ENCODE peak calls at places on chromosomes 7 and 10, in four cellular contexts. O is colonic mucosa, M is fibroblast of villous mesenchyme, L is B cell. H is an unnamed sample.

GRCh38 chr10:43390791-43391190 is 18.2 kb downstream of the HNRNPF start:
- DNase-seq in O (no peak), L (no peak), M (peak; percentile 77), H (peak; percentile 30)

GRCh38 chr7:81036871-81037270 is 118.0 kb upstream of the SEMA3C start:
- DNase-seq in O (no peak), L (no peak), M (no peak), H (no peak)

GRCh38 chr7:149071641-149072437 is 18.7 kb downstream of the ZNF786 start:
- DNase-seq in M (peak; percentile 29), L (no peak), O (no peak), H (peak; percentile 63)

GRCh38 chr10:113329121-113329596 is 223.7 kb upstream of the HABP2 start:
- DNase-seq in L (no peak), O (no peak), M (peak; percentile 56), H (no peak)

GRCh38 chr10:110861930-110862677 is 9.6 kb upstream of the PDCD4 start:
- DNase-seq in L (no peak), O (no peak), M (peak; percentile 74), H (no peak)

GRCh38 chr7:76383089-76383944 is 24.5 kb upstream of the YWHAG start:
- DNase-seq in M (no peak), L (no peak), O (no peak), H (no peak)

GRCh38 chr10:44801383-44802327 is 109.5 kb upstream of the TMEM72 start:
- DNase-seq in O (peak; percentile 74), M (peak; percentile 91), L (no peak), H (no peak)

GRCh38 chr7:36082216-36082615 is 70.8 kb upstream of the EEPD1 start:
- DNase-seq in L (no peak), M (no peak), O (no peak), H (no peak)

GRCh38 chr7:157832866-157833607 is 496.2 kb downstream of the DNAJB6 start:
- DNase-seq in M (no peak), O (no peak), L (no peak), H (no peak)

GRCh38 chr10:33803248-33803647 is 468.8 kb upstream of the NRP1 start:
- DNase-seq in O (no peak), M (peak; percentile 4), L (no peak), H (no peak)

GRCh38 chr7:17661982-17662585 is 278.2 kb downstream of the SNX13 start:
- DNase-seq in L (no peak), O (no peak), M (peak; percentile 45), H (no peak)

GRCh38 chr7:207418-208127 is 15.2 kb downstream of the FAM20C start:
- DNase-seq in O (no peak), M (no peak), L (no peak), H (no peak)

GRCh38 chr7:99631311-99632109 is 14.8 kb downstream of the ZSCAN25 start:
- DNase-seq in M (peak; percentile 28), O (no peak), L (no peak), H (peak; percentile 87)

GRCh38 chr10:42988069-42988468 is 88.8 kb upstream of the RET start:
- DNase-seq in O (peak; percentile 10), L (no peak), M (no peak), H (no peak)

GRCh38 chr10:3538850-3539531 is 246.0 kb downstream of the KLF6 start:
- DNase-seq in O (no peak), M (peak; percentile 94), L (no peak), H (peak; percentile 34)

GRCh38 chr10:73585223-73585784 is 5.8 kb downstream of the USP54 start:
- DNase-seq in L (no peak), O (no peak), M (no peak), H (no peak)

GRCh38 chr10:105024184-105024583 is 383.1 kb downstream of the SORCS3 start:
- DNase-seq in M (no peak), L (no peak), O (no peak), H (no peak)

GRCh38 chr10:59823111-59823510 is 69.9 kb upstream of the MRLN start:
- DNase-seq in O (no peak), M (no peak), L (no peak), H (no peak)

GRCh38 chr10:25701651-25702050 is 232.4 kb upstream of the MYO3A start:
- DNase-seq in L (no peak), O (no peak), M (no peak), H (no peak)

GRCh38 chr7:75033064-75033463 is 40.5 kb downstream of the RCC1L start:
- DNase-seq in M (no peak), O (no peak), L (no peak), H (no peak)

GRCh38 chr7:151249034-151249731 is 689 bp upstream of the SMARCD3 start:
- DNase-seq in O (peak; percentile 54), L (peak; percentile 55), M (peak; percentile 62), H (peak; percentile 49)

GRCh38 chr7:155190608-155191536 is 106.8 kb upstream of the INSIG1 start:
- DNase-seq in L (peak; percentile 57), M (no peak), O (peak; percentile 51), H (peak; percentile 75)

GRCh38 chr7:121302214-121302745 is 26.5 kb upstream of the WNT16 start:
- DNase-seq in M (no peak), L (peak; percentile 62), O (no peak), H (peak; percentile 2)

DNA sequence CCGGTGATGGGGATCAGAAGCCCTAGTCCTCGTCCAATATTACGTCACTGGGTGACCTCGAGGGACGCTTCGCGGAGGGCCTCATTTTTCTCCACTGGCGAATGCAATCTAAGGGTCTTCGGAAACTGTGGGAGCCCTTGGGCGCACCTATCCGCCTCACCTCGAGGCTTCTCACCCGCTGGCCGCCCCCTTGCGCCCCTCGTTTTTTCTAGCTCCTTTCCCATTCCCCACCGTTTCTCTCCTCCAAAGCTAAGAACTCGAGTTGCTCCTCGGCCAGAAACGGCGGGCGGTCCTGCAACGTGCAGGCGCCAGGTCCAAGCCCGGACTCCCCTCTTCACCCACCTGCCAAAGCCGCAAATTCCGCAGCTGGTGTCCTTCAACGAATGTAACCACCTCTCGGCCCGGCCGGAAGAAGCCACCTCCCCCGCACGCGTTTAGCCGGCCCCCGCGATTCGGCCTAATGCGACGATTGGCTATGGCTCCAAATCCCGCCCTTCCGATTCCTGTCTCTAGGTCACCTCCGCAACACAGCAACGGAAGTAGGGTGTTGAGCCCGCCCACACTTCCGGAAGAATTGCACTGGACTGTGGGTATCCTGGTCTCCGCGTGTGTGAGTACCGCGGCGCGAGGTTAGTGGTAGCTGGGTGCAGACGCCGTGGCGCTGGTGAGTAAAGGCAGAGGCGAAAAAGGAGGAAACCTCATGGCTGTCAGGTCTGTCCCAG is at the start of the genes ATP5MK and PDCD11:
- DNase-seq in O (peak; percentile 99), M (peak; percentile 98), L (peak; percentile 98), H (peak; percentile 99)
- TF ChIP-seq CTCF in O (no peak), M (no peak), L (no peak), H (no peak)

GRCh38 chr7:7662527-7662926 is 22.0 kb downstream of the UMAD1 start:
- DNase-seq in O (no peak), M (peak; percentile 37), L (no peak), H (no peak)
- TF ChIP-seq CTCF in O (no peak), M (peak; percentile 50), L (no peak), H (no peak)

GRCh38 chr7:33904680-33905388 is 505 bp upstream of the BMPER start:
- DNase-seq in O (peak; percentile 22), M (peak; percentile 65), L (no peak), H (peak; percentile 17)
- TF ChIP-seq CTCF in O (no peak), M (no peak), L (no peak), H (no peak)

GRCh38 chr7:39357648-39358047 is 208.6 kb upstream of the YAE1 start:
- DNase-seq in M (no peak), O (no peak), L (no peak), H (peak; percentile 21)
- TF ChIP-seq CTCF in M (peak; percentile 47), O (no peak), L (no peak), H (peak; percentile 24)

GRCh38 chr7:107917770-107918651 is 27.0 kb downstream of the DLD start:
- DNase-seq in M (no peak), O (no peak), L (no peak), H (no peak)
- TF ChIP-seq CTCF in M (no peak), O (no peak), L (no peak), H (no peak)

DNA sequence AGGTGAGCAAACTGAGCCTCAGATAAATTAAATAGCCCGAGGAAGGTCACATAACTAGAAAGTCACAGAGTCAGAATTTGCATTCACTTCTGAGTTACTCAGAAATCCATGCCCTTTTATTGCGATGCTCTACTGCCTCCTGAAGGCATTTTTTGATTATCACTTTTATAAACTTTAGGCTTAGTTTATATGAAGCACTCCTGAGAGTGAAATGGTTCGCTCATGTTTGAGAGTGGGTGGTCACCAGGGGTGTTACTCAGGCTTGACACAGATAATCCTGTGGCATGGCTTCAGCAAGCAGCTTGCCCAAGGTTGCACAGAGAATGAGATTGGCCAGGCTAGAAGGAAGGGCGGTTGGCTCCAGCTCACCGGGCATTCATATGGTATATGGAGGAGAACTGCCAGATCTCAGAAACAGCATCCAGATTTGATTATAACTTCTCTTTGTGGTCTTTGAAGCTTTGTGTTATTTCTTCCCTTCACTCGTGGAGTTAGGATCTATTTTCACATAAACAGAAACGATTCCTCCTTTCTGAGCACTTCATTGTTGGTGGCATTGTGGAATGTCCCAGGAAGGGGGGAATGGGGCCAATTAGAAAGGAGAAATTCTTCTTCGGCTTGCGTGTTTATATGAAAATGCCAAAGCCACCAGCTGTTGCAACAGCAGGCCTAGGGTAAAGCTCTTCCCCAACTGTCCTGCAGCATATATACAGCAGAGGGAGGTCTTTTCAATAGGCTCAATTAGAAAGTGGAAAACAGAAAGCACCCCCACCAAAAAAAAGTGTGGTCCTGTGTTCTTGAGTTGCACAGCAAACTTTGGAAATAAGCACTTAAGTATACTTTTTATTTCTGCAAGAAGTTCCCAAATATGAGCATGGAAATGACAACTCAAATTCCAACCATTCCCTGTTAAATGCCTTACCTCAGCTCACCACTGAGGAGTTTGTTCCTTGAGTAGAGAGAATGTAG is 628.8 kb downstream of the SUGCT start:
- DNase-seq in L (no peak), M (peak; percentile 60), O (no peak), H (no peak)
- TF ChIP-seq CTCF in L (no peak), M (peak; percentile 48), O (no peak), H (no peak)

DNA sequence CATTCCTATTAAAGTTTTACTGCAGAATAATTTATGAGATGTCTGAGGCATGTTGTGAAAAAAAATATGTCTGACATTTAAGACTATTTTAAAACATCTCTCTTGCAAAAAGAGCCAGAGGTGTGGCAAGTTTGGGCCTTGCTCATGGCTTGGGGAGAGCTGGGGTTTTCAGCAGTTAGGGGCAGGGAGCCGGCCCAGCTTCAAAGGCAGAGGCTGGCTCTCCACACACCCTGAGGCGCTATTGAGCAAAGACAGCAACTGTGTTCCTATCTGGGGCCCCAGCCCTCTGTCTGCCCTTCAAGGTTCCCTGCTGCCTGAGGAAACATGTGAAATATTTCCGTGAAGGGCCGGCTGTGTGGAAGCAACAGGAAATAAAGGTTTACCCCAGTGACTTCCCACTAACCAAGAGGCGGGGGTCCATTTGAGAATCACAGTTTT is 94.0 kb downstream of the SORBS1 start:
- DNase-seq in O (peak; percentile 64), M (peak; percentile 66), L (no peak), H (peak; percentile 8)
- TF ChIP-seq CTCF in O (no peak), M (peak; percentile 3), L (no peak), H (no peak)

GRCh38 chr10:127679642-127680255 is 57.2 kb upstream of the FOXI2 start:
- DNase-seq in L (no peak), M (no peak), O (no peak), H (no peak)
- TF ChIP-seq CTCF in L (peak; percentile 20), M (peak; percentile 33), O (no peak), H (no peak)

H was measured in activated CD8-positive, alpha-beta T cell treated with anti-CD3 and anti-CD28 coated beads for 36 hours.